ENCODE peak calls at places on chromosomes 3 and 15, in four cellular contexts. C is endothelial cell, P is SK-N-MC, Q is HuH-7. K is an unnamed sample.

GRCh38 chr15:29233566-29233965 is 36.1 kb downstream of the NSMCE3 start:
- DNase-seq in C (no peak), P (no peak), Q (no peak), K (no peak)

GRCh38 chr3:157667493-157667892 is 164.3 kb upstream of the VEPH1 start:
- DNase-seq in Q (no peak), C (no peak), P (no peak), K (no peak)

GRCh38 chr3:108221911-108222812 is at the start of gene IFT57:
- DNase-seq in C (peak), P (no peak), Q (peak), K (peak)

GRCh38 chr3:13891017-13891392 is 11.1 kb upstream of the WNT7A start:
- DNase-seq in C (no peak), Q (no peak), P (no peak), K (no peak)

GRCh38 chr3:32457971-32458471 is 44.6 kb downstream of the CMTM6 start:
- DNase-seq in Q (no peak), P (no peak), C (no peak), K (peak)

GRCh38 chr15:42387603-42388002 is 28.3 kb downstream of the CAPN3 start:
- DNase-seq in P (no peak), Q (no peak), C (no peak), K (no peak)

GRCh38 chr15:99169769-99170311 is 65.0 kb downstream of the SYNM start:
- DNase-seq in P (no peak), C (no peak), Q (no peak), K (no peak)

GRCh38 chr3:56366641-56366984 is 101.7 kb downstream of the ERC2 start:
- DNase-seq in Q (no peak), P (no peak), C (no peak), K (peak)

GRCh38 chr3:195154793-195155535 is 116.0 kb downstream of the XXYLT1 start:
- DNase-seq in Q (peak), C (peak), P (no peak), K (peak)

GRCh38 chr3:170641510-170642236 is 55.8 kb upstream of the SLC7A14 start:
- DNase-seq in Q (no peak), P (no peak), C (no peak), K (no peak)

GRCh38 chr3:56251343-56251945 is 216.8 kb downstream of the ERC2 start:
- DNase-seq in C (peak), Q (peak), P (peak), K (peak)

GRCh38 chr3:78506581-78507195 is 1261.1 kb downstream of the ROBO1 start:
- DNase-seq in P (no peak), Q (no peak), C (no peak), K (no peak)

GRCh38 chr3:10815487-10815886 is 541 bp upstream of the SLC6A11 start:
- DNase-seq in P (no peak), Q (no peak), C (no peak), K (peak)

GRCh38 chr15:70566989-70567388 is 196.4 kb downstream of the UACA start:
- DNase-seq in Q (no peak), C (no peak), P (no peak), K (no peak)

GRCh38 chr3:156382458-156383346 is 172.2 kb downstream of the SSR3 start:
- DNase-seq in P (no peak), Q (peak), C (peak), K (peak)

GRCh38 chr3:197854596-197855343 is 63.7 kb downstream of the LRCH3 start:
- DNase-seq in Q (no peak), C (peak), P (peak), K (no peak)

GRCh38 chr3:31417486-31417885 is 115.2 kb upstream of the STT3B start:
- DNase-seq in P (no peak), Q (no peak), C (no peak), K (no peak)

GRCh38 chr15:78325092-78325843 is 14.9 kb upstream of the CRABP1 start:
- DNase-seq in C (no peak), P (no peak), Q (peak), K (no peak)

GRCh38 chr15:63601026-63601726 is 4.0 kb downstream of the FBXL22 start:
- DNase-seq in P (no peak), Q (peak), C (peak), K (peak)

GRCh38 chr3:126473292-126474168 is 2.2 kb downstream of the ZXDC start:
- DNase-seq in Q (no peak), C (no peak), P (no peak), K (no peak)

GRCh38 chr15:80418892-80419537 is 14.8 kb downstream of the ARNT2 start:
- DNase-seq in P (no peak), Q (peak), C (peak), K (peak)

K was measured in NCI-H345.